ENCODE peak calls at places on chromosomes 11 and 22, in seven cellular contexts. Z, V, E, M, H, Y and T are unnamed samples.

GRCh38 chr11:46696212-46696558 is 4.2 kb downstream of the ARHGAP1 start:
- DNase-seq in Z (no peak), V (no peak), E (no peak), M (peak), H (no peak), Y (peak), T (peak)

GRCh38 chr11:9264381-9265210 is 554 bp downstream of the DENND5A start:
- DNase-seq in Z (no peak), V (no peak), E (peak), M (peak), H (peak), Y (peak), T (no peak)

GRCh38 chr11:72798361-72798760 is 4.5 kb upstream of the STARD10 start:
- DNase-seq in Z (no peak), V (no peak), E (peak), M (no peak), H (no peak), Y (no peak), T (no peak)

GRCh38 chr22:18057568-18058209 is 20.1 kb upstream of the PEX26 start:
- DNase-seq in Z (peak), V (no peak), E (no peak), M (peak), H (no peak), Y (peak), T (peak)

GRCh38 chr11:17575431-17576425 is 28.7 kb downstream of the OTOG start:
- DNase-seq in Z (no peak), V (no peak), E (no peak), M (no peak), H (no peak), Y (no peak), T (no peak)

GRCh38 chr22:38754247-38755154 is 1.3 kb downstream of the SUN2 start:
- DNase-seq in Z (peak), V (peak), E (peak), M (peak), H (no peak), Y (peak), T (no peak)

GRCh38 chr11:118342503-118343161 is at the start of gene CD3D:
- DNase-seq in Z (no peak), V (peak), E (peak), M (no peak), H (no peak), Y (no peak), T (no peak)

GRCh38 chr11:92828576-92828975 is 140.9 kb upstream of the MTNR1B start:
- DNase-seq in Z (no peak), V (no peak), E (peak), M (no peak), H (no peak), Y (no peak), T (no peak)

GRCh38 chr11:130999992-131000770 is 83.9 kb upstream of the SNX19 start:
- DNase-seq in Z (no peak), V (no peak), E (peak), M (no peak), H (no peak), Y (no peak), T (no peak)

GRCh38 chr11:111358038-111359001 is 20.8 kb downstream of the POU2AF1 start:
- DNase-seq in Z (no peak), V (no peak), E (no peak), M (no peak), H (no peak), Y (no peak), T (no peak)

GRCh38 chr22:19872779-19873137 is 18.1 kb upstream of the GNB1L start:
- DNase-seq in Z (no peak), V (no peak), E (no peak), M (no peak), H (no peak), Y (no peak), T (no peak)

GRCh38 chr11:129992161-129992944 is 10.3 kb downstream of the PRDM10 start:
- DNase-seq in Z (peak), V (peak), E (peak), M (no peak), H (peak), Y (no peak), T (peak)

GRCh38 chr11:20154381-20154780 is 5.9 kb downstream of the DBX1 start:
- DNase-seq in Z (no peak), V (no peak), E (peak), M (no peak), H (no peak), Y (no peak), T (no peak)

GRCh38 chr11:32016111-32016510 is 74.8 kb upstream of the RCN1 start:
- DNase-seq in Z (no peak), V (no peak), E (no peak), M (no peak), H (no peak), Y (no peak), T (no peak)